ENCODE peak calls at places on chromosomes 6 and 20, in six cellular contexts. T is colonic mucosa, Q is endothelial cell of umbilical vein, O is IMR-90, Z is kidney, K is GM23248. J is an unnamed sample.
A peak's percentile ranks its signal among the peaks of the same experiment; 100 is the strongest.

GRCh38 chr6:4253604-4254211 is 118.3 kb upstream of the ECI2 start:
- DNase-seq in T (peak; percentile 39), Q (peak; percentile 96), O (peak; percentile 83), Z (no peak), K (peak; percentile 75), J (peak; percentile 82)

GRCh38 chr20:12627485-12627884 is 381.3 kb upstream of the SPTLC3 start:
- DNase-seq in T (no peak), Q (no peak), O (no peak), Z (no peak), K (no peak), J (peak; percentile 64)

GRCh38 chr6:162576009-162576408 is 151.6 kb downstream of the PRKN start:
- DNase-seq in T (no peak), Q (no peak), O (no peak), Z (no peak), K (no peak), J (no peak)

GRCh38 chr6:139172567-139172966 is 37.7 kb downstream of the HECA start:
- DNase-seq in T (no peak), Q (no peak), O (no peak), Z (no peak), K (no peak), J (no peak)

GRCh38 chr6:50816115-50816675 is 2.5 kb upstream of the TFAP2B start:
- DNase-seq in T (peak; percentile 80), Q (peak; percentile 71), O (peak; percentile 55), Z (peak; percentile 71), K (peak; percentile 80), J (peak; percentile 57)

GRCh38 chr6:80540700-80541099 is 434.2 kb downstream of the BCKDHB start:
- DNase-seq in T (no peak), Q (no peak), O (peak; percentile 13), Z (no peak), K (peak; percentile 54), J (no peak)

GRCh38 chr6:13407709-13408695 is 79.4 kb downstream of the GFOD1 start:
- DNase-seq in T (no peak), Q (no peak), O (peak; percentile 87), Z (no peak), K (peak; percentile 84), J (peak; percentile 79)

GRCh38 chr6:138278326-138278725 is 60.0 kb upstream of the PBOV1 start:
- DNase-seq in T (no peak), Q (no peak), O (peak; percentile 2), Z (no peak), K (peak; percentile 62), J (peak; percentile 47)

GRCh38 chr6:100479180-100480035 is 14.7 kb upstream of the SIM1 start:
- DNase-seq in T (no peak), Q (peak; percentile 68), O (peak; percentile 49), Z (no peak), K (peak; percentile 61), J (peak; percentile 47)

DNA sequence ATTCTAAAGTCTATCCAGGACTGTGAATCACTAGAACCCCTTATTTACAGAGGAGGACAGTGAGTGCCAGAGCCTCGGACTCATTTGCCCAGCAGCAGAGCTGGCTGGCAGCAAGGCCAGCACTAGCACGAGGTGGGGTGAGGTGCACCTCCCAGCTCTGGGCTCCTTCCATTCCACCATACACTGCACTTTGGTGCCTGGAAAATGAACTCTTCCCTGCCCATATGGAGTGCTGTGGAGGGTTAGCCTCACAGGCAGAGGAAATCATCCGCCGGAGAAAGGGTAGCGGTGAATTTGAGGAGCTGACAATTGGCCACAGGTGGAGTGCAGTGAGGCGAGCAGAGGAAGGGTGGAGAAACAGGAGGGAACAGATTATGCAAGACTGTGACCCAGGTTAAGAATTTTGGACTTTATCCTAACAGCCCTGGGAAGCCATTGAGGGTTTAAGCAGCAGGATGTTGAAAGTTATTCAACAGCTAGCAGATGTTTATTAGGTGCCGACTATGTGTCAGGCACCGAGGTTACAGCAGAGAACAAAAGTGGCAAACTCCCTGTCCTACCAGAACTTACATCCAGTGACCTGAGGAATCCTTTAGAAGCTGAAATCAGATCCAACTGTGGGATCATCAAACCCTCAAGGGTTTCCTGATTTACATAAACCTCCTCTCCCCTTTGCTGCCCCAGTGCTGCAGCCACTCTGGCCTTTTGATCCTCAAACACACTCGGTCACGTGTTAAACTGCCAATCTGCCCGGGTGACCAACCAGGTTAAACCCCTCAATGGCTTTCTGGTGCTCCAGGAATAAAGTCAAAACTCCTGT is 6.2 kb downstream of the TRIM26 start:
- DNase-seq in T (peak; percentile 60), Q (peak; percentile 8), O (peak; percentile 20), Z (peak; percentile 70), K (peak; percentile 58), J (peak; percentile 30)
- H3K4me1 ChIP-seq in T (peaks cover 28% of the 10 kb centered on the region), Q (peaks cover 15% of the 10 kb centered on the region), O (peaks cover 12% of the 10 kb centered on the region), Z (peaks cover 54% of the 10 kb centered on the region), K (peaks cover 36% of the 10 kb centered on the region), J (peaks cover 12% of the 10 kb centered on the region)

GRCh38 chr6:34196116-34196832 is 40.4 kb upstream of the HMGA1 start:
- DNase-seq in T (peak; percentile 87), Q (peak; percentile 70), O (peak; percentile 62), Z (peak; percentile 94), K (peak; percentile 80), J (peak; percentile 66)
- H3K9ac ChIP-seq in T (peak overlapping the region; percentile 74), Q (no peak overlapping the region), O (peak overlapping the region; percentile 36), Z (peak overlapping the region; percentile 37), K (peak overlapping the region; percentile 41), J (peak overlapping the region; percentile 67)

GRCh38 chr20:33846291-33846916 is 35.3 kb downstream of the CHMP4B start:
- DNase-seq in T (no peak), Q (no peak), O (peak; percentile 29), Z (no peak), K (no peak), J (peak; percentile 59)
- H3K4me1 ChIP-seq in T (peaks cover 31% of the 10 kb centered on the region), Q (peaks cover 17% of the 10 kb centered on the region), O (peaks cover 15% of the 10 kb centered on the region), Z (peaks cover 14% of the 10 kb centered on the region), K (peaks cover 23% of the 10 kb centered on the region), J (peaks cover 14% of the 10 kb centered on the region)

GRCh38 chr20:50308166-50308512 is 117.5 kb downstream of the CEBPB start:
- DNase-seq in T (no peak), Q (no peak), O (no peak), Z (no peak), K (peak; percentile 40), J (no peak)

GRCh38 chr20:50305636-50306477 is 115.2 kb downstream of the CEBPB start:
- DNase-seq in T (peak; percentile 73), Q (no peak), O (no peak), Z (peak; percentile 86), K (peak; percentile 59), J (peak; percentile 66)

GRCh38 chr20:50308513-50309279 is 118.1 kb downstream of the CEBPB start:
- DNase-seq in T (peak; percentile 68), Q (peak; percentile 52), O (peak; percentile 100), Z (peak; percentile 96), K (peak; percentile 97), J (peak; percentile 100)

GRCh38 chr20:50304883-50305635 is 114.4 kb downstream of the CEBPB start:
- DNase-seq in T (peak; percentile 73), Q (no peak), O (peak; percentile 99), Z (peak; percentile 97), K (peak; percentile 99), J (peak; percentile 98)

DNA sequence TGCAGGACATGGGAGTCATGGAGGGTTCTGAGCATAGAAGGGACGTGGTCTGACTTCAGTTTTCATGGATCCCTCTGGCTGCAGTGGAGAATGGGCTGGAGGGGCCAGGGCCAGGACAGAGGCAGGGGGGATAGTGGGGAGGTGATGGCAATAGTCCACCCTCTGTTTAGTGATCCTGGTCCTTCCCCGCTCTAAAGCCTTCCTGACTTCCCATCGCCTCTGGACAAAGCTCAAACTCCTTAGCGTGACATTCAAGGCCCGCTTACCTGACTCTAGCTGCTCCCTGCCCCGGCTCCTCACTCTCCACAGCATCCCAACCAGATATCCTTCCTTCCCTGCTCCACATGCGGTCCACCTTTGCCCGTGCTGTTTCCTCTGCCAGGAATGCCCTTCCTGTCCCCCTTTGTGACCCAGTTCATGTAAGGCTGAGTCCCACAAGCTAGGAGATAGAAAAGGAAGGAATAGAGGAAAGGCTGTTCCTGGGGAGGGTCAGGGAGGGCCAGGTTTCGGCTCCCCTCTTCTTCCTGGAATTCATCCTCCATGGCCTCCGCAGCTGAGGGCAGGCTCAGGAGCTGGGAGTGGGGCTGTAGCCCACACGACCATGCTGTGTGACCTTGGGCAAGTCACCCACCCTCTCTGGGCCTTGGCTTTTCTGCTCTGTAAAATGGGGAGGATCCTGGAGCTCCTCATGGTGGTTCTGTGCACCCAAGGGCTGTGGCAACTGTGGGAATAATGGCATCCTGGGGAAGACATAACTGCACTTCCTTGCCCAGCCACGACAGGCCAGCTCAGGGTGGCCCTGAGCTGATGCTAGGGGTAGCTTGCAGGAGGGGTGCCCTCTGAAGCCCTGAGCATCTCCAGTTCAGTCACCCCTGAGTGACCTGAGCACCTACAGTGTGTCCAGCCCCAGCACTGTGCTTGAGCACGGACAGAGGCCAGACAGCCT is 116.1 kb downstream of the CEBPB start:
- DNase-seq in T (peak; percentile 21), Q (no peak), O (no peak), Z (no peak), K (no peak), J (no peak)
- H3K9ac ChIP-seq in T (peak overlapping the region; percentile 58), Q (no peak overlapping the region), O (peak overlapping the region; percentile 70), Z (peak overlapping the region; percentile 31), K (peak overlapping the region; percentile 84), J (peak overlapping the region; percentile 90)

GRCh38 chr6:41200901-41201783 is at the start of gene TREML2:
- DNase-seq in T (no peak), Q (no peak), O (no peak), Z (no peak), K (no peak), J (no peak)

GRCh38 chr6:41199427-41200246 is 1.3 kb downstream of the TREML2 start:
- DNase-seq in T (no peak), Q (no peak), O (no peak), Z (no peak), K (no peak), J (no peak)

GRCh38 chr6:41201784-41202181 is 834 bp upstream of the TREML2 start:
- DNase-seq in T (no peak), Q (no peak), O (no peak), Z (no peak), K (no peak), J (no peak)

GRCh38 chr6:41197234-41197633 is 3.7 kb downstream of the TREML2 start:
- DNase-seq in T (no peak), Q (no peak), O (no peak), Z (no peak), K (no peak), J (no peak)

DNA sequence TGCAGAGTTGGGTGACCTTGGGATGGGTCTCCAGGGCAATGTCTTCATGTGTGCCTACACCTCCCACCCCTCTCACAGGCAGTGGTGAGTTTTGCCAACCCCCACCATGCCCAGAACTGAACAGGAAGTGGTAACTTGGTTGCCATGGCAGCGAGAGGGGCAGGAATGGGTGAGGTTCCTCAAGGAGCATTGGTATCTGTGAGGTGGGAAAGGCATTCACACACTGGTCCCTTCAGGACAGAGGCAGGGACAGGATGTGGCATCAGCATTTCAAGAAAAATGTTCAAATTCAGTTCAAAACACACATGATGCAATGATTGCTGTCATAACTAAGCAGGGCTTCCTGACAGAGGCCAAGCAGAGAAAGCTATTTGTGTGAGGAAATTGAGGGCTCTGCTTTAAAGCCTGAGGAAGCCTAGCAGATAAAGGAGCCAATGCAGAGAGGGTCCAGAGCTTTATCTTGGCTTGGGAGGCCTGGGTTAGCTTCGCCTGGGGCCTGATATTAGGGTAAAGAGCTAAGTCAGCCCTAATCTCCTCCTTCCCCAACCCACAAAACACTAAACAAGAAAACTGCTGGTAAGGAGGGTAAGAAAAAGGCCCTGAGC is 551 bp downstream of the TREML2 start:
- DNase-seq in T (no peak), Q (no peak), O (no peak), Z (no peak), K (peak; percentile 26), J (peak; percentile 24)
- H3K4me1 ChIP-seq in T (no peaks in the 10 kb centered on the region), Q (no peaks in the 10 kb centered on the region), O (no peaks in the 10 kb centered on the region), Z (no peaks in the 10 kb centered on the region), K (no peaks in the 10 kb centered on the region), J (no peaks in the 10 kb centered on the region)

DNA sequence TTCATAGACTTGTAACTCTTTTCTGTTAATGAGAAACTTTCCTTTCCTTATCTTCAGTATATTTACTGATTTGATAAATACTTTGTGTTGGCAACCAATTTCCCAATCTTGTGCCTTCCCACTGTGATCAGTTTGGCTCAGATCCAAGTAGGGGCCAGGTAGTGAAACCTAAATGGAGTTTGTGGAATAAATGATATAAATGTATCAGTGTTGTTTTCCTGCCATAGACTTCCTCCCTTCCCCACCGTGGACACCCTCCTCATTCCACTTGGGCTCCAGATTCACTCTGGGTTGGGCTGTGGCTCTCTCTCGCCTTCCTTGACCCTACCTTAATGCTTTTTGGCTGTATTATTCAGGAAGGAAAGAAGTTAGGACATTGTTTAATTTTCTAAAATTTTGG is 1.3 kb downstream of the ZKSCAN3 start:
- DNase-seq in T (no peak), Q (no peak), O (no peak), Z (no peak), K (no peak), J (no peak)
- H3K9ac ChIP-seq in T (no peak overlapping the region), Q (no peak overlapping the region), O (peak overlapping the region; percentile 39), Z (no peak overlapping the region), K (peak overlapping the region; percentile 3), J (peak overlapping the region; percentile 95)

J was measured in mesenchymal stem cell.